ENCODE peak calls at places on chromosome 12, in seven cellular contexts. One of them, this sample, is unnamed.

GRCh38 chr12:107655281-107656065 is 30.1 kb upstream of the PWP1 start:
- DNase-seq in activated T-helper 1 cell treated with Interleukin-2 at 50 U/mL for 16 hours: no peak
- DNase-seq in neuronal stem cell: no peak
- DNase-seq in ascending aorta: no peak
- DNase-seq in GM12864: no peak
- DNase-seq in RCC 7860: no peak
- DNase-seq in effector memory CD8-positive, alpha-beta T cell: no peak
- DNase-seq in this sample: no peak

GRCh38 chr12:104507672-104508071 is 50.9 kb downstream of the CHST11 start:
- DNase-seq in activated T-helper 1 cell treated with Interleukin-2 at 50 U/mL for 16 hours: no peak
- DNase-seq in neuronal stem cell: no peak
- DNase-seq in effector memory CD8-positive, alpha-beta T cell: no peak
- DNase-seq in GM12864: no peak
- DNase-seq in RCC 7860: no peak
- DNase-seq in ascending aorta: no peak
- DNase-seq in this sample: no peak

GRCh38 chr12:5138845-5139244 is 95.2 kb downstream of the KCNA5 start:
- DNase-seq in neuronal stem cell: no peak
- DNase-seq in activated T-helper 1 cell treated with Interleukin-2 at 50 U/mL for 16 hours: no peak
- DNase-seq in ascending aorta: no peak
- DNase-seq in GM12864: no peak
- DNase-seq in effector memory CD8-positive, alpha-beta T cell: no peak
- DNase-seq in RCC 7860: no peak
- DNase-seq in this sample: no peak

GRCh38 chr12:109452489-109452888 is 24.6 kb downstream of the KCTD10 start:
- DNase-seq in activated T-helper 1 cell treated with Interleukin-2 at 50 U/mL for 16 hours: no peak
- DNase-seq in neuronal stem cell: no peak
- DNase-seq in ascending aorta: no peak
- DNase-seq in RCC 7860: no peak
- DNase-seq in GM12864: no peak
- DNase-seq in effector memory CD8-positive, alpha-beta T cell: no peak
- DNase-seq in this sample: no peak

GRCh38 chr12:100141666-100141997 is 1.0 kb downstream of the BLTP3B start:
- DNase-seq in ascending aorta: no peak
- DNase-seq in RCC 7860: peak; percentile 60
- DNase-seq in activated T-helper 1 cell treated with Interleukin-2 at 50 U/mL for 16 hours: no peak
- DNase-seq in neuronal stem cell: no peak
- DNase-seq in effector memory CD8-positive, alpha-beta T cell: no peak
- DNase-seq in GM12864: no peak
- DNase-seq in this sample: peak; percentile 72

GRCh38 chr12:49091836-49092085 is 2.8 kb downstream of the DHH start:
- DNase-seq in effector memory CD8-positive, alpha-beta T cell: no peak
- DNase-seq in neuronal stem cell: no peak
- DNase-seq in GM12864: no peak
- DNase-seq in RCC 7860: no peak
- DNase-seq in ascending aorta: no peak
- DNase-seq in activated T-helper 1 cell treated with Interleukin-2 at 50 U/mL for 16 hours: no peak
- DNase-seq in this sample: no peak

GRCh38 chr12:12425616-12426015 is 68.7 kb downstream of the BORCS5 start:
- DNase-seq in GM12864: no peak
- DNase-seq in ascending aorta: no peak
- DNase-seq in neuronal stem cell: no peak
- DNase-seq in activated T-helper 1 cell treated with Interleukin-2 at 50 U/mL for 16 hours: no peak
- DNase-seq in effector memory CD8-positive, alpha-beta T cell: no peak
- DNase-seq in RCC 7860: no peak
- DNase-seq in this sample: no peak

GRCh38 chr12:64142784-64143183 is 79.3 kb downstream of the KICS2 start:
- DNase-seq in effector memory CD8-positive, alpha-beta T cell: no peak
- DNase-seq in neuronal stem cell: no peak
- DNase-seq in activated T-helper 1 cell treated with Interleukin-2 at 50 U/mL for 16 hours: no peak
- DNase-seq in RCC 7860: no peak
- DNase-seq in GM12864: no peak
- DNase-seq in ascending aorta: no peak
- DNase-seq in this sample: no peak

GRCh38 chr12:132071001-132071810 is 72.9 kb downstream of the DDX51 start:
- DNase-seq in effector memory CD8-positive, alpha-beta T cell: no peak
- DNase-seq in GM12864: peak; percentile 73
- DNase-seq in ascending aorta: no peak
- DNase-seq in activated T-helper 1 cell treated with Interleukin-2 at 50 U/mL for 16 hours: no peak
- DNase-seq in neuronal stem cell: no peak
- DNase-seq in RCC 7860: no peak
- DNase-seq in this sample: no peak

GRCh38 chr12:114698566-114699163 is 14.7 kb upstream of the TBX3 start:
- DNase-seq in activated T-helper 1 cell treated with Interleukin-2 at 50 U/mL for 16 hours: no peak
- DNase-seq in ascending aorta: no peak
- DNase-seq in neuronal stem cell: no peak
- DNase-seq in RCC 7860: no peak
- DNase-seq in effector memory CD8-positive, alpha-beta T cell: no peak
- DNase-seq in GM12864: no peak
- DNase-seq in this sample: no peak

GRCh38 chr12:121767525-121768016 is 25.9 kb downstream of the RHOF start:
- DNase-seq in GM12864: no peak
- DNase-seq in ascending aorta: no peak
- DNase-seq in RCC 7860: no peak
- DNase-seq in neuronal stem cell: no peak
- DNase-seq in activated T-helper 1 cell treated with Interleukin-2 at 50 U/mL for 16 hours: no peak
- DNase-seq in effector memory CD8-positive, alpha-beta T cell: no peak
- DNase-seq in this sample: no peak

GRCh38 chr12:13588574-13588973 is 392.0 kb downstream of the EMP1 start:
- DNase-seq in GM12864: no peak
- DNase-seq in activated T-helper 1 cell treated with Interleukin-2 at 50 U/mL for 16 hours: no peak
- DNase-seq in neuronal stem cell: no peak
- DNase-seq in ascending aorta: no peak
- DNase-seq in RCC 7860: no peak
- DNase-seq in effector memory CD8-positive, alpha-beta T cell: no peak
- DNase-seq in this sample: no peak

This sample was measured in SIG-M5.